ENCODE peak calls at places on chromosomes 12 and 14, in five cellular contexts. H is K562, Z is H1, W is GM12878, X is HL-60. S is an unnamed sample.

GRCh38 chr12:19316420-19316819 is 122.9 kb upstream of the AEBP2 start:
- DNase-seq in H (no peak), Z (no peak), W (no peak), X (no peak), S (no peak)

GRCh38 chr12:54708836-54709235 is 60.7 kb upstream of the DCD start:
- DNase-seq in H (no peak), Z (no peak), W (no peak), X (no peak), S (no peak)

GRCh38 chr12:95057431-95057830 is 16.0 kb downstream of the NR2C1 start:
- DNase-seq in H (no peak), Z (no peak), W (no peak), X (no peak), S (no peak)

GRCh38 chr12:101942206-101942605 is 64.8 kb downstream of the DRAM1 start:
- DNase-seq in H (no peak), Z (no peak), W (no peak), X (no peak), S (no peak)

GRCh38 chr14:50943943-50944646 is at the start of gene PYGL:
- DNase-seq in H (peak), Z (peak), W (no peak), X (peak), S (peak)

GRCh38 chr12:95385246-95385645 is 88.7 kb upstream of the METAP2 start:
- DNase-seq in H (peak), Z (no peak), W (no peak), X (no peak), S (no peak)

GRCh38 chr12:22653075-22653474 is 28.1 kb downstream of the ETNK1 start:
- DNase-seq in H (no peak), Z (no peak), W (no peak), X (no peak), S (no peak)

GRCh38 chr12:27964123-27964522 is 8.4 kb downstream of the PTHLH start:
- DNase-seq in H (no peak), Z (no peak), W (no peak), X (no peak), S (no peak)

GRCh38 chr14:68787235-68787727 is 5.6 kb downstream of the ZFP36L1 start:
- DNase-seq in H (peak), Z (no peak), W (no peak), X (no peak), S (no peak)

DNA sequence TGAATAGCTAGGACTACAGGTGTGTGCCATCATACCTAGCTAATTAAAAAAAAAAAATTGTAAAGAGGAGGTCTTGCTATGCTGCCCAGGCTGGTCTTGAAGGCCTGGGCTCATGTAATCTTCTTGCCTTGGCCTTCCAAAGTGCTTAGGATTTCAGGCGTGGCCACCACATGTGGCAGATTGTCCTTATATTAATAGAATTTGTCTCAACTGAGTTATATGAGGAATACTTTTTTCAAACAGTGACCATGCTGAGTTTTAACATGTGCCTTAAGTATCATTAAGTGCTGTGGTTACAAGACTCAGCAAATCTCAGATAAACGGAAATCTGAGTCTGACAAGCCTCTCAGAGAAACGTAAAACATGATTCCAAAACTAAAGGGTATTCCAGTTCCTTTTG is 83.2 kb upstream of the FERMT2 start:
- DNase-seq in H (no peak), Z (no peak), W (no peak), X (no peak), S (no peak)
- TF ChIP-seq GABPA in H (no peak), Z (no peak), W (no peak), X (no peak), S (no peak)

GRCh38 chr14:94689985-94690400 is 77.8 kb downstream of the SERPINA3 start:
- DNase-seq in H (no peak), Z (no peak), W (no peak), X (no peak), S (no peak)
- TF ChIP-seq GABPA in H (no peak), Z (no peak), W (no peak), X (no peak), S (no peak)

DNA sequence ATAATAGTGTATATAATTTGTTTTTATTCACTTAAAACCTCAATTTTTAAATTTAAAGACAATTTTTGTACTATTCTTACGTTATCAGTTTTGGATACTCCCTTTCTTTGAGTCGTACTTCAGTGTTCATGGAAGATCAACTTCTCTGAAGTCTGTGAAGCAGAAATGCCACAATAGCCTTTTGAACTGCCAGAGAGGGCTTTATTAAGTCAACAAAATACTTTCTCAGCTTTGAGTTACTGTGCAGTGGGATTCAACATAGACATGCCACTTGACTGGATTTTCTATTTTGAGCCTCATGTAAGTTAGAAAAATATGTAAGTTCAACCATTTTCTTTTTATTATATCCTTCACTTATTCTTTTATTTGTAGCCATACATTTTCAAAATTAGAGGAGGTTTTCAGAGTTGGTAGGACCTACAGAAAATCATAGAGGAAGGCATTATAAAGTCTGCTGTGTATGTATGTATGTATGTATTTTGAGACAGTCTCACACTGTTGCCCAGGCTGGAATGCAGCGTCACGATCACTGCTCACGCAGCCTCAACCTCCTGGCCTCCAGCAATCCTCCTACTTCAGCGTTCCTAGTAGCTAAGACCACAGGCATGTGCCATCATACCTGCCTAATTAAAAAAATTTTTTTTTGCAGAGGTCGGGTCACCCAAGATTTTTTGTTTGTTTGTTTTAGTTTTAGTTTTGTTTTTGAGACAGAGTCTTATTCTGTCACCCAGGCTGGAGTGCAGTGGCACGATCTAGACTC is 31.2 kb upstream of the BCAT1 start:
- DNase-seq in H (peak), Z (no peak), W (no peak), X (no peak), S (no peak)
- TF ChIP-seq GABPA in H (no peak), Z (no peak), W (no peak), X (no peak), S (no peak)

GRCh38 chr12:78086553-78087362 is 256.1 kb downstream of the NAV3 start:
- DNase-seq in H (no peak), Z (no peak), W (no peak), X (no peak), S (peak)

GRCh38 chr12:78087363-78087675 is 256.6 kb downstream of the NAV3 start:
- DNase-seq in H (no peak), Z (no peak), W (no peak), X (no peak), S (no peak)

GRCh38 chr12:78085562-78086182 is 255.0 kb downstream of the NAV3 start:
- DNase-seq in H (no peak), Z (no peak), W (no peak), X (peak), S (no peak)

GRCh38 chr12:78088391-78088832 is 257.7 kb downstream of the NAV3 start:
- DNase-seq in H (no peak), Z (no peak), W (no peak), X (no peak), S (no peak)
- TF ChIP-seq GABPA in H (no peak), Z (no peak), W (no peak), X (no peak), S (no peak)